ENCODE peak calls at places on chromosomes 12 and 14, in five cellular contexts. P, Z, V, W and H are unnamed samples.

GRCh38 chr14:28773917-28774691 is 7.5 kb downstream of the FOXG1 start:
- DNase-seq in P (peak), Z (no peak), V (no peak), W (no peak), H (no peak)

GRCh38 chr12:118237053-118237665 is 101.2 kb downstream of the PEBP1 start:
- DNase-seq in P (no peak), Z (no peak), V (no peak), W (no peak), H (no peak)

GRCh38 chr14:34678306-34678705 is 36.1 kb downstream of the CFL2 start:
- DNase-seq in P (no peak), Z (no peak), V (no peak), W (no peak), H (no peak)

GRCh38 chr14:105401699-105402098 is 3.4 kb downstream of the TEX22 start:
- DNase-seq in P (no peak), Z (no peak), V (no peak), W (no peak), H (no peak)

GRCh38 chr14:26896447-26896846 is 298.6 kb upstream of the NOVA1 start:
- DNase-seq in P (no peak), Z (no peak), V (no peak), W (no peak), H (peak)

GRCh38 chr14:64708148-64709004 is 4.2 kb downstream of the PLEKHG3 start:
- DNase-seq in P (peak), Z (peak), V (no peak), W (no peak), H (no peak)

GRCh38 chr12:121446760-121447159 is 46.8 kb downstream of the RNF34 start:
- DNase-seq in P (no peak), Z (no peak), V (no peak), W (no peak), H (no peak)

GRCh38 chr14:105773584-105773983 is 247.2 kb downstream of the TMEM121 start:
- DNase-seq in P (no peak), Z (no peak), V (no peak), W (no peak), H (no peak)

GRCh38 chr12:32049956-32050355 is 56.7 kb upstream of the BICD1 start:
- DNase-seq in P (no peak), Z (no peak), V (no peak), W (no peak), H (no peak)

GRCh38 chr14:96038920-96039632 is at the start of gene C14orf132:
- DNase-seq in P (peak), Z (peak), V (peak), W (peak), H (no peak)